ENCODE peak calls at places on chromosomes 5 and 9, in seven cellular contexts. Z is HCT116, J is OCI-LY7, Y is PC-3, O is Karpas-422, H is GM23338, W is MM.1S. Q is an unnamed sample. For H3K36me3 and H3K9me2, the result is how much of the 10 kb centered on the place peaks cover.

GRCh38 chr9:133264235-133264764 is 10.7 kb downstream of the ABO start:
- DNase-seq in Z (no peak), H (no peak), O (no peak), W (no peak), J (no peak), Y (peak), Q (no peak)

GRCh38 chr5:83844320-83845068 is 123.8 kb upstream of the HAPLN1 start:
- DNase-seq in O (no peak), J (no peak), H (peak), W (peak), Z (no peak), Y (no peak), Q (peak)

GRCh38 chr5:73519531-73520283 is 21.5 kb downstream of the BTF3 start:
- DNase-seq in W (peak), J (peak), Z (peak), Y (peak), H (peak), O (peak), Q (peak)

GRCh38 chr5:90562331-90562730 is 3.7 kb downstream of the ADGRV1 start:
- DNase-seq in Z (no peak), Y (no peak), O (no peak), W (no peak), H (peak), J (no peak), Q (no peak)

GRCh38 chr5:78533356-78533755 is 115.2 kb downstream of the LHFPL2 start:
- DNase-seq in Z (no peak), O (peak), W (no peak), H (peak), J (peak), Y (peak), Q (peak)

GRCh38 chr5:33409435-33410146 is 31.2 kb upstream of the TARS1 start:
- DNase-seq in J (no peak), H (no peak), W (no peak), Z (no peak), O (no peak), Y (no peak), Q (peak)

GRCh38 chr9:135394699-135395645 is 84.6 kb upstream of the PPP1R26 start:
- DNase-seq in H (no peak), J (no peak), Y (no peak), O (no peak), W (no peak), Z (no peak), Q (no peak)

GRCh38 chr9:3762076-3762475 is 236.3 kb upstream of the RFX3 start:
- DNase-seq in H (no peak), Y (no peak), O (no peak), W (no peak), J (no peak), Z (no peak), Q (no peak)

GRCh38 chr9:135501261-135502167 is 1.0 kb downstream of the MRPS2 start:
- DNase-seq in Z (no peak), J (no peak), O (no peak), Y (no peak), W (no peak), H (no peak), Q (no peak)

GRCh38 chr5:61771062-61771461 is 439.0 kb downstream of the ZSWIM6 start:
- DNase-seq in W (no peak), O (no peak), H (no peak), Z (no peak), J (no peak), Y (no peak), Q (no peak)

GRCh38 chr5:149500922-149501582 is 50.2 kb downstream of the CSNK1A1 start:
- DNase-seq in W (no peak), Z (no peak), Y (no peak), H (no peak), O (no peak), J (no peak), Q (no peak)

GRCh38 chr5:81179959-81180358 is 53.2 kb upstream of the CKMT2 start:
- DNase-seq in O (no peak), J (no peak), W (no peak), Z (no peak), Y (no peak), H (no peak), Q (no peak)

GRCh38 chr9:79975471-79976316 is 403.9 kb downstream of the TLE4 start:
- DNase-seq in Y (no peak), H (peak), W (no peak), J (no peak), O (no peak), Z (no peak), Q (no peak)

GRCh38 chr5:138664276-138664943 is 88.8 kb upstream of the CTNNA1 start:
- DNase-seq in Y (no peak), Z (no peak), J (no peak), H (no peak), W (no peak), O (peak), Q (peak)

GRCh38 chr5:111551120-111551519 is 38.8 kb upstream of the STARD4 start:
- DNase-seq in Z (no peak), J (no peak), Y (no peak), O (no peak), W (no peak), H (peak), Q (no peak)

GRCh38 chr9:129552064-129552463 is 68.8 kb downstream of the C9orf50 start:
- DNase-seq in Z (no peak), O (no peak), Y (no peak), H (no peak), J (no peak), W (no peak), Q (no peak)

GRCh38 chr9:131438190-131438589 is 44.3 kb downstream of the PRRC2B start:
- DNase-seq in J (no peak), O (no peak), Y (no peak), Z (no peak), W (no peak), H (no peak), Q (no peak)

GRCh38 chr9:4050686-4051315 is 249.1 kb downstream of the GLIS3 start:
- DNase-seq in H (no peak), J (no peak), Y (no peak), W (no peak), O (no peak), Z (no peak), Q (no peak)

GRCh38 chr9:134178394-134178780 is 14.0 kb upstream of the RNU6ATAC start:
- DNase-seq in J (no peak), W (no peak), Z (no peak), Y (no peak), O (no peak), H (no peak), Q (no peak)

GRCh38 chr9:13857521-13857920 is 456.4 kb downstream of the NFIB start:
- DNase-seq in Y (peak), O (no peak), J (no peak), Z (no peak), W (no peak), H (no peak), Q (no peak)

GRCh38 chr5:136375920-136376319 is 10.6 kb upstream of the TRPC7 start:
- DNase-seq in W (no peak), J (no peak), O (no peak), Z (no peak), H (no peak), Y (peak), Q (no peak)

GRCh38 chr9:36995927-36996471 is 38.1 kb downstream of the PAX5 start:
- DNase-seq in Z (peak), H (peak), W (peak), Y (peak), O (peak), J (peak), Q (peak)

GRCh38 chr5:109191153-109191558 is 218.6 kb downstream of the PJA2 start:
- DNase-seq in H (no peak), J (no peak), Z (peak), W (peak), O (no peak), Y (peak), Q (no peak)

GRCh38 chr5:95842955-95843544 is 20.5 kb upstream of the GLRX start:
- DNase-seq in J (peak), Z (no peak), Y (peak), W (peak), H (peak), O (peak), Q (peak)

GRCh38 chr9:107674937-107675277 is 185.3 kb upstream of the KLF4 start:
- DNase-seq in Z (no peak), Y (no peak), O (no peak), J (no peak), W (no peak), H (no peak), Q (no peak)

GRCh38 chr9:123684393-123685149 is 245.4 kb downstream of the DENND1A start:
- DNase-seq in W (peak), H (no peak), O (peak), Y (no peak), Z (no peak), J (peak), Q (no peak)

GRCh38 chr9:136711751-136712689 is at the start of gene DIPK1B:
- DNase-seq in J (peak), Z (no peak), H (peak), O (no peak), Y (no peak), W (no peak), Q (peak)

GRCh38 chr5:66889524-66889923 is 293.3 kb downstream of the MAST4 start:
- DNase-seq in Z (no peak), J (no peak), H (no peak), Y (no peak), W (no peak), O (no peak), Q (no peak)

GRCh38 chr5:111681791-111682190 is 75.2 kb downstream of the NREP start:
- DNase-seq in Z (no peak), J (no peak), O (peak), W (no peak), Y (no peak), H (no peak), Q (no peak)

DNA sequence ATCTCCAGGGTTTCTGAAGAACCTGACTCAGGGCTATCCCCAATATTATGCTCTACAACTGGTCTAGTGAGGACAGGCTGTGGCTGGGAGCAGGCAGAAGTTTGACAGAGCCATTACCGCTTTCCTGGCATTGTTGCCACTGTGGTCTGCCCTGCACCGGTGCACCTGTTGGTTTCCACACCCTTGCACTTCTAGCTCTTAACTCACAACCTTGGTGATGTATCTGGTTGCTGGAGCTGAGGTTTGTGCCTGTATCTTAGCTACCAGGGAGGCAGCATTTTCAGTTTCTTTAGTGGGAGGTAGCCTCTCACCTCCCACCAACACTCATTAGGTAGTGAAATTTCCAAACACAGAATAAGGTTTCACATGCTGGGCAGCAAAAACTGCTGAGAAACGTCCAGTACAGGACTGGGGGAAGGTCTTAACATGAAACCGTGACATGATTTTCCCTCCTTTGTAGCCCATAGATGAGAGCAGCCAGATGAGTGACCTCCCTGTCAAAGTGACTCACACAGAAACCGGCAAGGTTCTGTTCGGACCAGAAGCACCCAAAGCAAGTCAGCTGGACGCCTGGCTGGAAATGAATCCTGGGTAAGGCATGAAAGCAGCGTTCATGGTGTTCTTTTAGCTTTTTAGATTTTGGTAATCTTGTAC is 57.7 kb downstream of the SMARCA2 start:
- DNase-seq in O (no peak), H (no peak), W (peak), Z (no peak), J (no peak), Y (no peak), Q (no peak)
- H3K36me3 ChIP-seq in O (under half), H (under half), W (under half), Z (under half), J (half or more), Y (under half), Q (under half)

GRCh38 chr5:85769347-85769746 is 848.4 kb upstream of the COX7C start:
- DNase-seq in Z (no peak), O (no peak), W (no peak), H (no peak), Y (no peak), J (no peak), Q (no peak)
- H3K4me2 ChIP-seq in Z (no peak), O (no peak), W (no peak), H (no peak), Y (no peak), J (no peak), Q (no peak)

DNA sequence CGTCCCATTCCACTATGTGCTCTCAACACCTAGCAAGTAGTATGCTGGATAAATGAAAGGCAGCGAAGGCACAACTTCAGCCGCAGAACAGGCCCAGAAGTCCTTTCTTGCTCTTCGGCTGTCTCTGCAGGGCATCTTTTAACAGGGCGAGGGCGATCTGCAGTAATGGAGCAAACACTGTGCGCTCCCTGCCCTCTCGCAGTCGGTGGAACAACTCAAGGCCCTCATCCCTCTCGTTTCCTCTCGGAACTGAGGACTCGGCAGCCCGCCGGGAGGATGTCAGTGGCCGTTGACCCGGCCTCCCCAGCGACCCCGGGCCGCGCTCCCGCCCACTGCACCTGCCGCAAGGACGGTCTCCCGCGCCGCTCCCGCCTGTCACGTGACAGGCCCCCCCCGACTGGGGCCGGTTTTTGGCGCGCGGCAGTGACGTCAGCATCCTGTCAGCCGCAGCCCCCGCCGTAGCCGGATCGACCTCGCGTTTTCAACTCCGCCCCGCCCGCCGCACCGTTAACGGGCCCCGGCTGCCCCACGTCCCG is 1.1 kb downstream of the ZNF367 start:
- DNase-seq in H (peak), W (peak), Z (peak), J (peak), Y (peak), O (peak), Q (peak)
- H3K9me2 ChIP-seq in H (under half), W (under half), Z (under half), J (under half), Y (under half), O (under half), Q (under half)

GRCh38 chr5:31502506-31502905 is 29.4 kb downstream of the DROSHA start:
- DNase-seq in H (no peak), W (no peak), Y (no peak), J (no peak), Z (no peak), O (no peak), Q (no peak)

GRCh38 chr5:31500256-31500655 is 31.6 kb downstream of the DROSHA start:
- DNase-seq in J (no peak), W (no peak), Z (no peak), O (no peak), Y (no peak), H (no peak), Q (no peak)

GRCh38 chr5:31504520-31504919 is 27.4 kb downstream of the DROSHA start:
- DNase-seq in H (no peak), W (no peak), J (no peak), Y (no peak), Z (no peak), O (no peak), Q (no peak)
- H3K36me3 ChIP-seq in H (under half), W (under half), J (half or more), Y (half or more), Z (under half), O (under half), Q (under half)